ENCODE peak calls at places on chromosomes 4 and X, in four cellular contexts. One of them, this sample, is unnamed.
A peak's percentile ranks its signal among the peaks of the same experiment; 100 is the strongest.

GRCh38 chr4:56261027-56261426 is 126.3 kb downstream of the AASDH start:
- DNase-seq in breast epithelium: no peak
- DNase-seq in uterus: no peak
- DNase-seq in adrenal gland: no peak
- DNase-seq in this sample: no peak

GRCh38 chr4:185587444-185588161 is 52.3 kb upstream of the PDLIM3 start:
- DNase-seq in breast epithelium: no peak
- DNase-seq in uterus: no peak
- DNase-seq in adrenal gland: peak; percentile 88
- DNase-seq in this sample: no peak

GRCh38 chrX:19697416-19697815 is 182.1 kb upstream of the MAP3K15 start:
- DNase-seq in breast epithelium: no peak
- DNase-seq in uterus: no peak
- DNase-seq in adrenal gland: no peak
- DNase-seq in this sample: no peak

GRCh38 chrX:79181401-79181800 is 36.9 kb downstream of the GPR174 start:
- DNase-seq in breast epithelium: no peak
- DNase-seq in uterus: no peak
- DNase-seq in adrenal gland: no peak
- DNase-seq in this sample: no peak

GRCh38 chr4:167452922-167453321 is 218.6 kb upstream of the SPOCK3 start:
- DNase-seq in breast epithelium: no peak
- DNase-seq in uterus: no peak
- DNase-seq in adrenal gland: no peak
- DNase-seq in this sample: no peak

GRCh38 chrX:120238947-120239346 is 11.7 kb upstream of the ZBTB33 start:
- DNase-seq in breast epithelium: no peak
- DNase-seq in uterus: no peak
- DNase-seq in adrenal gland: no peak
- DNase-seq in this sample: no peak

GRCh38 chrX:28595346-28595745 is 8.1 kb downstream of the IL1RAPL1 start:
- DNase-seq in breast epithelium: no peak
- DNase-seq in uterus: no peak
- DNase-seq in adrenal gland: no peak
- DNase-seq in this sample: no peak

GRCh38 chrX:129622757-129623301 is 31.9 kb downstream of the APLN start:
- DNase-seq in breast epithelium: peak; percentile 90
- DNase-seq in uterus: no peak
- DNase-seq in adrenal gland: no peak
- DNase-seq in this sample: no peak

GRCh38 chr4:77776182-77777134 is 42.7 kb downstream of the CNOT6L start:
- DNase-seq in breast epithelium: no peak
- DNase-seq in uterus: no peak
- DNase-seq in adrenal gland: no peak
- DNase-seq in this sample: no peak

GRCh38 chr4:23770011-23770410 is 119.8 kb downstream of the PPARGC1A start:
- DNase-seq in breast epithelium: no peak
- DNase-seq in uterus: no peak
- DNase-seq in adrenal gland: no peak
- DNase-seq in this sample: no peak

DNA sequence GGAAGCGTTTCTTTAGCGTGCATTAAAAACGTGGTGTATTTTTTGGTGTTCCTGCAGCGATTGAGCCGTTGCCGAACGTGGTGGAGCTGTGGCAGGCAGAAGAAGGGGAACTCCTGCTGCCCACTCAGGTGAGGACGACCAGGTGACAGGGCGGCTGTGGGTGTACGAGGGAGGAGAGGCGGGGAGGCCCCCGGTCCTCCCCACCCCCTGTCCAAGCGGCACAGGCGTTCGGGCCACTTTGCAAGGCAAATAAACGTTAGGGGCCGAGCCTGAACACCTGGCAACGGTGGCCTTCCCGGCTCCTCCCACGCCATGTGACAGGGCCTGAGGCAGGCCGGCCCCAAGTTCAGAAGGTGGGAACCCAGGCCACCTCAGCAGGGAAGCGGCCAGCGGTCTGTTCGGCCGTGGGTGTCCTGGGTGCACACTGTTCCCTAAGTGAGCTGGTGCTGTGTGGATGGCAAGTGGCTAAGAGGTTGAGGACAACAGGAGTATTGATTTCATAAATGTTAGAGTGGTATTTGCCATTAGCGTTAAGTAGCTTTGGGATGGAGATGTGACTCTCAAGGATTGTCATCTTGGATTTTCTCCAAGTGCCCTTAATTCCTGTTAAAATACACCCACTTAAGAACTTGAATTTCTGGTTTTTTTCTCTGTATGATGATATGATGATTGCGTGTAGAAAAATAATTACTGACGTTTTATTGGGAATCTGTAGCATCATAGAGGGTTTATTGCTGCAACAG is 1.2 kb downstream of the TMEM131L start:
- DNase-seq in breast epithelium: peak; percentile 51
- DNase-seq in uterus: peak; percentile 45
- DNase-seq in adrenal gland: peak; percentile 63
- DNase-seq in this sample: peak; percentile 12
- TF ChIP-seq POLR2A in breast epithelium: no peak
- TF ChIP-seq POLR2A in uterus: no peak
- TF ChIP-seq POLR2A in adrenal gland: no peak
- TF ChIP-seq POLR2A in this sample: no peak

DNA sequence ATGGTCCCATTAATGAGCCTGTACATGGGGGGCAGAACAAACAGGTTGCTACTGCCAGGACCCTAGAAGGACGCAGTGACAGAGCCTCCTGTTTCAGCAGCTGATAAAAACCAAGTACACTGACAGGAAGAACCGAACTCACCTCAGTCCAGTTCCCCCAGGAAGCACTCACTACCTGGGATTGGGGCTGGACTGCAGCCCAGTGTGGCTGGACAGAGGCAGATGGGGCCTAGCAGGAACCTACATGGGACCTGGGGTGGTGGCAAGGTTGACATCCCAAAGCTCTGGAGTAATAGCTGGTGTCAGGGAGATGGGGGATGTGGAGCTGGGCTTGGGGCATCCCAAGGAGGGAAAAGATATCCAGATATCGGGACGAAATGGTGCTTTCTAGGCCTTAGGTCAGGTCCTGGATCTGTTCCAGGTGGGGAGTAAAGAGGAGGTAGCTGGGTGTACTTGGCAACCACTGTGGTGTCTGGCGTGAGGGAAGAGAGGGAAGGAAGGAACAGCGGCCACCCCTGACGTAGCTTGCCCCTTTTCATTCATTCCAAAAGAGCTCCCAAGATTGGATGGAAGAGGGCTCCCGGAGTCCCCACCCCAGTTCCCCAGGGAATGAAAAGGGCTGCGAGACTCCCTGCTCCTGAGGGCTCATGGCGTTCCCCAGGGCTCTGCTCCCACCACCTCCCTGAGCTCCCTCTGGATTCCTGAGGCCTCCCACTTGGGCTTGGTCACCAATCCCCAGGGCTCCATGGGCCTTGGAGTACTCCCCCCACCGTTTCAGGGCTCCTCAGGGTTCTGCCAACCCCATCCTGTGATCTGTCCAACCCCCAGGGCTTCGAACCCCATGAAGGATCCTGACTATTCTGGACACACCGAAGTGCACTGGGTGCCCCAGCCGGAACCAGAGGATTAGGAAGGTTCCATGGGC is 4.5 kb downstream of the EMD start:
- DNase-seq in breast epithelium: no peak
- DNase-seq in uterus: peak; percentile 39
- DNase-seq in adrenal gland: no peak
- DNase-seq in this sample: no peak
- TF ChIP-seq POLR2A in breast epithelium: no peak
- TF ChIP-seq POLR2A in uterus: no peak
- TF ChIP-seq POLR2A in adrenal gland: no peak
- TF ChIP-seq POLR2A in this sample: no peak

DNA sequence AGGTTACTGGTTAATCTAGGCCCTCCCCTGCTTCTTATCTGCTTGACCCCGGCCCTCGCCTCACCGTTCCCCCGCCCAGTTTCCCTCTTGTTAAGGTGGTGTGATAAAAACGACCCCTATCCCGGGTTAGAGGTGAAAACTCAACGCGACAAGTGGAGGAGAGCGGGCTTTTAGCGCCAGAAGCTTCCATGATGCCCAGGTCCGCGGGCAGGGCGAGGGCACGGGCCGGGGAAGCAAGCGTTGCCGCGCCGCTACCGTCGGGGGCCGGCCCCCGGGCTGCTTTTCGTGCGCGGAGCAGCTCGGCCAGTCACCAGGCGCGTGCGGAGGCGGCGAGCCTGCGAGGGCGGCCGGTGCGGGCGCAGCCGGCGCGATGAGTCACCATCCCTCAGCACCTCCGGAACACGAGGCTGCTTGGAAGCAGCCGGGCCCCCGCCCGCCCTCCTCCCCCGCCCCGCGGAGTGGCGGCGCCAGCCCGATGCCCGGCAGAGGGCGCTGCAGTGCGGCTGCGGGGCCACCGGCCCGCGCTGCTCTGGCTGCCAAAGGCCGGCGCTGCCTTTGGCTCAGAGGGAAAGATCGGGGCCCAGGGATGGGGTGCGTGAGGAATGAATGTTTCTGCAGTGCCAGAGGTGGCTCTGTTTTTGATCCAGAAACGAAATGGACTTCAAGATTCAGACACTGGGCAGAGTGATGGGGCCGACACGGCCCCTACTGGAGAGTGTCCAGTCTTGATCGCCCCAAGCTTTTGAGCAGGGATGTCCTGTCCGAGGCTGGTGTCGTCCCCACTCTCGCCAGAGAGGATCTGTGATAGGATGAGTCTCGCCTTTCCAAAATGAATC is 107.8 kb downstream of the NHSL2 start:
- DNase-seq in breast epithelium: peak; percentile 84
- DNase-seq in uterus: peak; percentile 88
- DNase-seq in adrenal gland: peak; percentile 93
- DNase-seq in this sample: peak; percentile 85
- TF ChIP-seq POLR2A in breast epithelium: no peak
- TF ChIP-seq POLR2A in uterus: peak; percentile 54
- TF ChIP-seq POLR2A in adrenal gland: no peak
- TF ChIP-seq POLR2A in this sample: no peak

DNA sequence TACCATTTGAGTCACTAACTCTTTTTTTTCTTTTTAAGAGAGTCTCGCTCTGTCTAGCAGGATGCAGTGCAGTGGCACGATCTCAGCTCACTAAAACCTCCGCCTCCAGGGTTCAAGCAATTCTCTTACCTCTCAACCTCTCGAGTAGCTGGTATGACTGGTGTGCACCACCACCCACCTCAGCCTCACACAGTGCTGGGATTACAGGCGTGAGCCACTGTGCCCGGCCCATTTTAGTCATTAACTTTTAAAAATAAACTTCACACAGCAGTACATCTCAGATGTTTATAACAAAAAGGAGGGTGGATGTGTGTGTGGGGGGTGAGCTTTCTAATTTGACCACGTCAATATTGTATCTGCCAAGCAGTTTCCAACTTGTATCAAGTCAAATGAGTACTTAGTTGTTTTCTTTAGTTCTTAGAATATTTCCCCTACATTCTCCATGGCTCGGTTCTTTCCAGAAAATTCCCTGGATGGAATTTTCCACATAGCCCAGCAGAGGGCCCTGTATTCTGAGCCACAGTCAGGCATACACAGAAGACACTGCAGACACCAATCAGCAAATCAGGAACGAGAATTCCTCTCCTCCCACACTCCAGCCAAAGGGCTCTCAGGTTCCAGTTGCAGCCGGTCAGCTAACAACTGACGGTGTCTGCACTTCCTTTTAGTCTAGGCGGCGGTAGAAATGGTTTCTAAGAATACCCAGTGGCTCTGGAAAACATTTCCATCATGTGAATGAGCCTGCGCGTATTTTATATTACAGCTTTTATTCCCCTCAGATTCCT is 20.1 kb upstream of the ARAF start:
- DNase-seq in breast epithelium: peak; percentile 79
- DNase-seq in uterus: peak; percentile 73
- DNase-seq in adrenal gland: peak; percentile 91
- DNase-seq in this sample: peak; percentile 55
- TF ChIP-seq POLR2A in breast epithelium: no peak
- TF ChIP-seq POLR2A in uterus: peak; percentile 12
- TF ChIP-seq POLR2A in adrenal gland: no peak
- TF ChIP-seq POLR2A in this sample: no peak

This sample was measured in H54.